ENCODE peak calls at places on chromosomes 16 and 17, in six cellular contexts. P is WTC11, C is K562, U is H1, Z is GM12878, N is HepG2. W is an unnamed sample.

GRCh38 chr16:2799852-2800226 is 1.6 kb downstream of the PRSS41 start:
- DNase-seq in P (no peak), C (no peak), U (no peak), Z (no peak), N (peak), W (no peak)

GRCh38 chr17:48613862-48614694 is 1.0 kb downstream of the HOXB8 start:
- DNase-seq in P (no peak), C (no peak), U (no peak), Z (no peak), N (no peak), W (no peak)

GRCh38 chr17:1347681-1348318 is 52.2 kb downstream of the YWHAE start:
- DNase-seq in P (no peak), C (no peak), U (no peak), Z (no peak), N (no peak), W (no peak)

GRCh38 chr16:23278031-23278430 is 24.1 kb upstream of the SCNN1B start:
- DNase-seq in P (no peak), C (no peak), U (no peak), Z (no peak), N (no peak), W (no peak)

GRCh38 chr17:3046753-3047152 is 16.7 kb downstream of the OR1D5 start:
- DNase-seq in P (no peak), C (no peak), U (no peak), Z (no peak), N (no peak), W (no peak)

GRCh38 chr17:31226373-31226772 is 70.7 kb downstream of the OMG start:
- DNase-seq in P (no peak), C (no peak), U (no peak), Z (no peak), N (no peak), W (no peak)

GRCh38 chr16:65763640-65764305 is 602.7 kb upstream of the CDH5 start:
- DNase-seq in P (no peak), C (no peak), U (no peak), Z (no peak), N (no peak), W (no peak)

GRCh38 chr16:67406628-67407027 is 9.6 kb downstream of the ZDHHC1 start:
- DNase-seq in P (no peak), C (no peak), U (no peak), Z (no peak), N (no peak), W (no peak)

GRCh38 chr17:83064021-83064731 is 15.2 kb upstream of the METRNL start:
- DNase-seq in P (no peak), C (no peak), U (no peak), Z (no peak), N (no peak), W (no peak)

GRCh38 chr17:246226-246625 is 64.8 kb upstream of the DOC2B start:
- DNase-seq in P (peak), C (no peak), U (no peak), Z (no peak), N (no peak), W (no peak)

GRCh38 chr16:49839462-49839825 is 16.5 kb downstream of the ZNF423 start:
- DNase-seq in P (no peak), C (no peak), U (no peak), Z (no peak), N (no peak), W (no peak)

GRCh38 chr16:75443301-75443700 is 10.0 kb upstream of the CFDP1 start:
- DNase-seq in P (no peak), C (no peak), U (no peak), Z (no peak), N (no peak), W (no peak)

GRCh38 chr17:61402073-61402541 is 2.5 kb downstream of the TBX2 start:
- DNase-seq in P (no peak), C (no peak), U (no peak), Z (no peak), N (no peak), W (no peak)

GRCh38 chr17:49151996-49152395 is 19.4 kb downstream of the B4GALNT2 start:
- DNase-seq in P (no peak), C (no peak), U (no peak), Z (no peak), N (no peak), W (no peak)

GRCh38 chr17:44071772-44072171 is 1.2 kb downstream of the G6PC3 start:
- DNase-seq in P (no peak), C (no peak), U (no peak), Z (no peak), N (no peak), W (no peak)

GRCh38 chr17:44075598-44076293 is 5.2 kb downstream of the G6PC3 start:
- DNase-seq in P (no peak), C (no peak), U (no peak), Z (no peak), N (no peak), W (no peak)

GRCh38 chr17:44074911-44075285 is 4.4 kb downstream of the G6PC3 start:
- DNase-seq in P (no peak), C (no peak), U (no peak), Z (no peak), N (no peak), W (no peak)

GRCh38 chr17:44076716-44077594 is 6.4 kb downstream of the G6PC3 start:
- DNase-seq in P (no peak), C (no peak), U (no peak), Z (no peak), N (peak), W (no peak)

DNA sequence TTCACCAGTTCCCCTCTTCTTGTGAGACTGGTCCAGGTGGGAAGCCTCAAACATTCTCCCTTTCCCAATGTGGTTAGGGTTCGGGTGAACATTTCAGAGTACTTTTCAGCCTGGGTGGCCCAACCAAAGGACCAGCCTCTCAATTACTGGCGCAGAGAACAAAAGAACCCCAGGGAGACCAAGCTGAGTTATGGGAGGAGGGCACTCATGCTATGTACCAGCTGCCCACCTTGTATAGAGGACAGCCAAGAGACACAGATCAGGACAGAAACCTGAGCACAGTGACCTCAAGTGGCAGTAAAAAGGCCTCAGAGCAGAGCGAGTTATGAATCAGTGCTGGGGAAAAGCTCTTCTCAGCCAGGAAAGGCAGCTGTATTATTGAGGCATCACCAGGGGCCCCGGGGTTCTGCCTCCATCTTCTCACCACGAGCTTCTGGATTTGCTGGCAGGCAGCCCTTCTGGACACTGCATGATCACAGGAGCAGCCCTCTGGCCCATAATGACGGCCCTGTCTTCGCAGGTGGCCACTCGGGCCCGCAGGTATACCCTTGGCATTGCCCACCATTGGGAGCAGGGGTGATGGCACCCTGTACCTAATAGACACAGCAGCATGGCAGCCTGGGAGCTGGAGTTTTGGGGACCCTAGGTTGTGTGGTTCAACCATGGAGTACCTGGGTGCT is 3.8 kb downstream of the G6PC3 start:
- DNase-seq in P (no peak), C (no peak), U (no peak), Z (no peak), N (no peak), W (no peak)
- TF ChIP-seq ATF3 in P (no peak), C (no peak), U (no peak), Z (no peak), N (no peak), W (no peak)

GRCh38 chr16:1613728-1614225 is 1.6 kb downstream of the CRAMP1 start:
- DNase-seq in P (peak), C (peak), U (no peak), Z (no peak), N (no peak), W (no peak)
- TF ChIP-seq MAX in P (no peak), C (no peak), U (no peak), Z (no peak), N (no peak), W (peak)

GRCh38 chr16:4087990-4088577 is 28.2 kb downstream of the ADCY9 start:
- DNase-seq in P (no peak), C (no peak), U (no peak), Z (no peak), N (no peak), W (no peak)
- TF ChIP-seq ATF3 in P (no peak), C (no peak), U (no peak), Z (no peak), N (no peak), W (no peak)

GRCh38 chr16:5979905-5980550 is 882.4 kb upstream of the EEF2KMT start:
- DNase-seq in P (no peak), C (no peak), U (no peak), Z (no peak), N (no peak), W (no peak)
- TF ChIP-seq MAX in P (no peak), C (no peak), U (no peak), Z (no peak), N (no peak), W (no peak)

DNA sequence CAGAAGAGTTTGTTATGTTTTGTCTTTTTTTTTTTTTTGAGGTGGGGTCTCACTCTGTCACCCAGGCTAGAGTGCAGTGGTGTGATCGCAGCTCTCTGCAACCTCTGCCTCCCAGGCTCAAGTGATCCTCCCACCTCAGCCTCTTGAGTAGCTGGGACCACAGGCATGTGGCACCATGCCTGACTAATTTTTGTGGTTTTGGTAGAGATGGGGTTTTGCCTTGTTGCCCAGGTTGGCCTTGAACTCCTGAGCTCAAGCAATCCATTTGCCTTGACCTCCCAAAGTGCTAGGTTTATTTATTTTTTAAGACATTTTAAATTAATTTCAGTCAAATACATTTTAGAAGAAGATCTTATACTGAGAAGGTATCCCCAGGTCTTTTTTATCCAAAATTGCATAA is 366.7 kb downstream of the KCNJ2 start:
- DNase-seq in P (no peak), C (no peak), U (no peak), Z (no peak), N (no peak), W (no peak)
- TF ChIP-seq ATF3 in P (no peak), C (no peak), U (no peak), Z (no peak), N (no peak), W (no peak)

GRCh38 chr17:21213005-21213404 is 956 bp downstream of the TMEM11 start:
- DNase-seq in P (no peak), C (no peak), U (no peak), Z (no peak), N (no peak), W (no peak)

GRCh38 chr17:21208352-21208751 is 5.6 kb downstream of the TMEM11 start:
- DNase-seq in P (no peak), C (no peak), U (no peak), Z (no peak), N (no peak), W (no peak)

GRCh38 chr17:21210411-21211076 is 3.4 kb downstream of the TMEM11 start:
- DNase-seq in P (no peak), C (no peak), U (no peak), Z (no peak), N (no peak), W (no peak)

GRCh38 chr17:21211825-21212479 is 2.0 kb downstream of the TMEM11 start:
- DNase-seq in P (no peak), C (no peak), U (no peak), Z (no peak), N (no peak), W (no peak)

DNA sequence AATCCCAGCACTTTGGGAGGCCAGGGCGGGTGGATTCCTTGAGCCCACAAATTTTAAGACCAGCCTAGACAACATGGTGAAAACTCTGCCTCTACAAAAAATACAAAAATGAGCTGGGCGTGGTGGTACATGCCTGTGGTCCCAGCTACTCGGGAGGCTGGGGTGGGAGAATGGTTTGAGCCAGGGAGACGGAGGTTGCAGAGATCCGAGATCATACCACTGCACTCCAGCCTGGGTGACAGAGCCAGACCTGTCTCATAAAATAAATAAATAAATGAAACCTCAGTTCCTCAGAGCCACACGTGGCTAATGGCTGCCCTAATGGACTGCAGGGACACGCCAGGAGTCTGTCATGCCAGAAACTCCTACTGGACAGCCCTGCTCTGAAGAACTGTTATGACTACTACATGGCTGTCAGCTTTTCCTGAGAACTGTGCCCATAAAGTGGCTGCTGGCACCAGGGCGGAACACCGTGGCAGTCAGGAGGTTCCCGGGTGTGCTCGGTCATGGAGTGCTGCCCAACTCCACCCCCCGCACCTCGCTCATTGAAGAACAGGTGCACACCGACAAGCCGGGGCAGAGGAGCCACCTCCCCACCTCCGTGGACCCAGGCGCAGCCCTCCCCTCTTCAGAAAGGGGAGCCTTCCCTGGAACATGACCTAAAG is 4.3 kb downstream of the TMEM11 start:
- DNase-seq in P (no peak), C (no peak), U (no peak), Z (no peak), N (no peak), W (no peak)
- TF ChIP-seq MAX in P (no peak), C (no peak), U (no peak), Z (no peak), N (no peak), W (no peak)

DNA sequence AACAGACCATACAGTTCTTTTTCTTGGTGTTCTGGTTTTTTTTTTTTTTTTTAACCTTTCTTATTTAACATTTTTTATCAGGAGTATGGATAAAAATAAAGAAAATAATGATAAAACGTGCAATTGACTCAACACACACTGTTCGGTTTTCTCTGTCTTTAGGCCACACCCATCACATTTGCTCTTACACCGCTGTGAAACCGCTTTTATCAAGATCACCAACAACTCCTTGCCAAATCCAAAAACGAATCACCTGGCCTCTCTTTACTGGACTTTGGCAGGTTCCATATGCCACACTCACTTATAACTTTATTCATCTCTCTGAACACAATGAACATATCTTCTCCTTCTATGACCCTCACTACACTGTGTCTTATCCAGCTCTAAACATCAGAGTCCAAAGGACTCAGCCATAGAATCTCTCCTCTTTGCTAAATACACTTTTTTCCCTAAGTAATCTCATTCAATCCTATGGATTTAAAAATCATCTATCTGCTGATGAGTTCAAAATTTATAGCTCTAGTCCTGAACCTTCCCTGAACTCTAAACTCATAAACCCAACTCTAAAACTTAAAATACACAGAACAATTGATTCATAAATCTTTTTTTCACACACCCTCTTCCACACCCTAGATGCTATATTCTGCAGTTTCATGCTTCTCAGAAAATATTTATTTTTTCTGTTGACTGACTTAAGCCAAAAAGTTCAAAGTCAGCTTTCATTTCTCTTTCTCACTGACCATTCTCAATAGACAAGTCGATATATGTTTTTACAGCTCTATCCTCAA is 800.6 kb upstream of the SOX9 start:
- DNase-seq in P (no peak), C (no peak), U (no peak), Z (no peak), N (no peak), W (no peak)
- TF ChIP-seq ATF3 in P (no peak), C (no peak), U (no peak), Z (no peak), N (no peak), W (no peak)

DNA sequence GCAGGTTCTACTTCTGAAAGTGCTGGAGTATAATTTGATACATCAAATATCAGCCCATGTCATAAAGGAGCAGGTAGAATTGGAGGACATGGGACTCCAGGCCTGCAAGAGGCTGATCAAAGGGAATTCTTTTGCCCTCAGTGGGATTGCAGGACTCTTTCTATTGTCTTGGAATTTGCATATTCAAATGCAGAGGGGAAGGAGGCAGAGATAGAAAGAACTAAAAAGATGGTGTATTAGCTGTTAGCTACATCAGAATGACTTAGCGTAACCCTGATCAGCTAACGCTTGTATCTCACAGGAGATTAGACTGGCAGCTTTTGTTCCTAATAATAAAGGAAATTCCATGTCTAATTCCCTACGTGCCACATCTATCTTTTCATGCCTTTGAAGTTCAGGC is 1014.7 kb upstream of the RBFOX1 start:
- DNase-seq in P (no peak), C (no peak), U (no peak), Z (no peak), N (no peak), W (no peak)
- TF ChIP-seq MAX in P (no peak), C (no peak), U (no peak), Z (no peak), N (no peak), W (no peak)

DNA sequence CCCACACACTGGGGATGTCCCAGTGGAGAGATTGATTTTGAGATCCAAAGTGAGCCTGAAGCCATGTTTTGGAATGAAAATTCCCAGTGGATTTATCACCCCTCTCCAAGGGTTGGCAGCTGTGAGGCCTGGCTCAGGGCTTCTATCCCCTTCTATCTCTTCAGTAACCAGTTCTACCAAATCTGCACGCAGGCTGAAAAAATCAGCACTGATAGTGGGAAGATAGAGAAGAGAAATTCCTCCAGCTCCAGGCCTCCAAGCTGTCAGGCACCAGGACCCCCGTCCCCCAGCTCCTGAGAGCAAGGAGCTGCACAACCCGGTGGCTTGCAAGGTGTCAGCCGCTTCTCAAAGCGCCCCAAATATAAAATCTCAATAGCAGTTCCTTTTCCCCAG is 1.0 kb downstream of the FLOT2 start:
- DNase-seq in P (no peak), C (no peak), U (no peak), Z (no peak), N (no peak), W (no peak)
- TF ChIP-seq ATF3 in P (no peak), C (no peak), U (no peak), Z (no peak), N (no peak), W (no peak)

GRCh38 chr17:13001991-13002615 is 15.7 kb downstream of the ELAC2 start:
- DNase-seq in P (no peak), C (no peak), U (no peak), Z (no peak), N (no peak), W (no peak)

GRCh38 chr17:13003454-13003851 is 14.4 kb downstream of the ELAC2 start:
- DNase-seq in P (no peak), C (no peak), U (no peak), Z (no peak), N (no peak), W (no peak)

GRCh38 chr17:13004336-13004735 is 13.5 kb downstream of the ELAC2 start:
- DNase-seq in P (no peak), C (no peak), U (no peak), Z (no peak), N (no peak), W (no peak)

GRCh38 chr17:13003927-13004326 is 13.9 kb downstream of the ELAC2 start:
- DNase-seq in P (no peak), C (no peak), U (no peak), Z (no peak), N (no peak), W (no peak)

DNA sequence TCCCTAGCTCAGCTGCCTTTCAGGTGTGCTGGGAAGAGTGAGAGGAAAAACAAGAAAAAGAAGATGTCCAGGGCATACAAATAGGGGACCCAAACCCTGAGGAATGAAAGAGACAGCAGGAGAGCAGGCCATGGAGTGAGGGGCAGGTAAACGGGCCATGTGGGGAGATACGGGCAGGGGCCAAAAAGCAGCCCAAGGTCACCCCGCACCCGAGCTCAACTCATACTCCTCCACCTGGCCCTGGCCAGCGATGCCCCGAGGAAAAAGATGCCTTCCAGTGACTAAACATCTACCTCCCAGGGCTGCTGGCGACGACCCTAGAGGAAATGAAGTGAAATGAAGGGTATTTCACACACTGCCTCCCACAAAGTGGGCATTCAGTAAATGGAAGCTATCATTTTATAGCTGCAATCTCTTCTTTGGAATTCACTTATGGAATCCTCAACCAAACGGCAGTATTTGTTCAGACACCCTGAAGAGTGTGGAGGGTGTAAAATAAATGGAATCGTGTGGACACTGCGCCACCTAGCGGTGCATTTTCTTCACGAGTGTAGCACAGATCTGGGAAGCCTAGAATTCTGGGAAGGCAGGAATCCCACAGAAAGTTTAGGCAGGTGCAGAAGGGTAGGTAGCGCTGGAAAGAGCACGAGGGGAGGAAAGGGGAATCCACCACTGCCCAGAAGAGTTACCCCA is 14.9 kb downstream of the ELAC2 start:
- DNase-seq in P (peak), C (peak), U (peak), Z (no peak), N (peak), W (peak)
- TF ChIP-seq MAX in P (no peak), C (no peak), U (no peak), Z (no peak), N (no peak), W (no peak)